ENCODE peak calls at places on chromosome 2, in seven cellular contexts. Q is IMR-90, W is H1, D is GM12878, T is HepG2, H is K562, J is HCT116. E is an unnamed sample.

GRCh38 chr2:203689424-203690109 is 16.9 kb upstream of the CD28 start:
- DNase-seq in W (no peak), Q (no peak), H (no peak), D (peak; percentile 53), J (no peak), T (no peak), E (no peak)

GRCh38 chr2:16713011-16713423 is 47.4 kb upstream of the CYRIA start:
- DNase-seq in J (no peak), H (no peak), Q (no peak), D (no peak), T (no peak), W (no peak), E (no peak)

GRCh38 chr2:46715541-46715940 is 200.1 kb downstream of the MCFD2 start:
- DNase-seq in J (no peak), D (no peak), W (no peak), T (no peak), Q (no peak), H (no peak), E (no peak)

GRCh38 chr2:172995323-172996244 is 80.1 kb upstream of the MAP3K20 start:
- DNase-seq in W (no peak), J (no peak), Q (peak; percentile 91), D (no peak), H (no peak), T (peak; percentile 86), E (peak; percentile 78)

GRCh38 chr2:48112911-48113687 is 206.8 kb upstream of the FBXO11 start:
- DNase-seq in J (no peak), D (no peak), H (no peak), Q (peak; percentile 17), T (peak; percentile 18), W (no peak), E (no peak)

GRCh38 chr2:107808986-107809385 is 17.7 kb upstream of the RGPD4 start:
- DNase-seq in T (no peak), Q (no peak), J (no peak), D (no peak), H (no peak), W (no peak), E (no peak)

GRCh38 chr2:207770602-207771404 is 1.1 kb upstream of the FZD5 start:
- DNase-seq in T (no peak), W (peak; percentile 67), D (no peak), Q (no peak), J (no peak), H (no peak), E (peak; percentile 7)

GRCh38 chr2:147425437-147426038 is 419.3 kb upstream of the ACVR2A start:
- DNase-seq in W (no peak), Q (no peak), D (no peak), T (no peak), H (no peak), J (no peak), E (no peak)

GRCh38 chr2:43219383-43220228 is 6.8 kb downstream of the ZFP36L2 start:
- DNase-seq in Q (peak; percentile 80), J (peak; percentile 75), D (peak; percentile 80), W (peak; percentile 76), T (peak; percentile 87), H (peak; percentile 89), E (peak; percentile 84)

GRCh38 chr2:223068036-223068435 is 16.0 kb downstream of the KCNE4 start:
- DNase-seq in Q (no peak), J (no peak), T (no peak), W (no peak), H (no peak), D (no peak), E (no peak)

GRCh38 chr2:37636209-37637077 is 35.0 kb downstream of the CDC42EP3 start:
- DNase-seq in J (no peak), Q (no peak), H (no peak), D (no peak), W (no peak), T (no peak), E (no peak)

GRCh38 chr2:38978504-38978903 is 88.8 kb downstream of the ARHGEF33 start:
- DNase-seq in D (no peak), H (no peak), Q (no peak), T (no peak), J (no peak), W (no peak), E (no peak)

GRCh38 chr2:192775461-192776262 is 580.9 kb upstream of the TMEFF2 start:
- DNase-seq in H (no peak), J (no peak), W (no peak), D (no peak), T (no peak), Q (no peak), E (no peak)

GRCh38 chr2:100771125-100771524 is 48.8 kb upstream of the NPAS2 start:
- DNase-seq in J (no peak), T (no peak), H (no peak), Q (no peak), W (no peak), D (no peak), E (no peak)

GRCh38 chr2:225996477-225996858 is 597.0 kb downstream of the NYAP2 start:
- DNase-seq in Q (no peak), T (no peak), J (no peak), H (no peak), W (no peak), D (no peak), E (no peak)

GRCh38 chr2:175535631-175536030 is 354.1 kb upstream of the ATP5MC3 start:
- DNase-seq in H (no peak), Q (no peak), J (no peak), D (no peak), T (no peak), W (no peak), E (no peak)

GRCh38 chr2:128260239-128261138 is 58.2 kb downstream of the HS6ST1 start:
- DNase-seq in D (no peak), T (peak; percentile 86), J (peak; percentile 4), W (peak; percentile 81), H (no peak), Q (peak; percentile 81), E (peak; percentile 59)

GRCh38 chr2:22970991-22971390 is 414.0 kb upstream of the KLHL29 start:
- DNase-seq in Q (no peak), H (no peak), D (no peak), J (no peak), T (no peak), W (no peak), E (no peak)

GRCh38 chr2:99819766-99820165 is 322.6 kb downstream of the AFF3 start:
- DNase-seq in Q (no peak), T (no peak), W (no peak), D (no peak), H (no peak), J (no peak), E (peak; percentile 26)

GRCh38 chr2:158006961-158007664 is 94.6 kb upstream of the UPP2 start:
- DNase-seq in J (no peak), W (no peak), Q (no peak), T (no peak), D (no peak), H (no peak), E (no peak)

GRCh38 chr2:230899287-230899686 is 25.8 kb downstream of the GPR55 start:
- DNase-seq in T (no peak), J (no peak), W (no peak), D (no peak), H (no peak), Q (no peak), E (no peak)

GRCh38 chr2:126720647-126721046 is 64.7 kb downstream of the GYPC start:
- DNase-seq in T (no peak), H (no peak), Q (peak; percentile 50), J (no peak), D (no peak), W (no peak), E (no peak)

GRCh38 chr2:36489296-36489695 is 108.7 kb downstream of the FEZ2 start:
- DNase-seq in J (no peak), H (no peak), W (no peak), Q (peak; percentile 78), D (no peak), T (no peak), E (peak; percentile 50)

GRCh38 chr2:178194600-178195389 is 483 bp downstream of the OSBPL6 start:
- DNase-seq in W (peak; percentile 81), T (no peak), H (peak; percentile 56), D (no peak), J (no peak), Q (peak; percentile 55), E (peak; percentile 71)
- TF ChIP-seq POLR2A in W (no peak), T (no peak), H (peak; percentile 47), D (no peak), J (no peak), Q (no peak), E (no peak)

GRCh38 chr2:110864721-110865120 is 132.3 kb downstream of the ACOXL start:
- DNase-seq in T (no peak), H (no peak), W (no peak), J (no peak), D (no peak), Q (no peak), E (no peak)

GRCh38 chr2:110861616-110862260 is 129.4 kb downstream of the ACOXL start:
- DNase-seq in Q (no peak), T (peak; percentile 64), D (no peak), J (no peak), W (no peak), H (no peak), E (no peak)

GRCh38 chr2:110864176-110864575 is 131.8 kb downstream of the ACOXL start:
- DNase-seq in T (no peak), W (no peak), J (no peak), Q (no peak), H (no peak), D (no peak), E (no peak)

GRCh38 chr2:110865188-110865587 is 132.8 kb downstream of the ACOXL start:
- DNase-seq in T (no peak), Q (peak; percentile 6), W (no peak), H (no peak), D (peak; percentile 85), J (no peak), E (no peak)

GRCh38 chr2:110863726-110864125 is 131.4 kb downstream of the ACOXL start:
- DNase-seq in D (no peak), W (no peak), T (no peak), H (no peak), Q (no peak), J (no peak), E (no peak)
- H3K4me2 ChIP-seq in D (no peak overlapping the region), W (no peak overlapping the region), T (no peak overlapping the region), H (no peak overlapping the region), Q (no peak overlapping the region), J (no peak overlapping the region), E (no peak overlapping the region)

GRCh38 chr2:40700211-40700954 is 248.5 kb upstream of the SLC8A1 start:
- DNase-seq in Q (no peak), J (no peak), W (no peak), H (no peak), T (no peak), D (no peak), E (no peak)
- H2AFZ ChIP-seq in Q (no peak overlapping the region), J (no peak overlapping the region), W (no peak overlapping the region), H (no peak overlapping the region), T (no peak overlapping the region), D (no peak overlapping the region), E (no peak overlapping the region)

DNA sequence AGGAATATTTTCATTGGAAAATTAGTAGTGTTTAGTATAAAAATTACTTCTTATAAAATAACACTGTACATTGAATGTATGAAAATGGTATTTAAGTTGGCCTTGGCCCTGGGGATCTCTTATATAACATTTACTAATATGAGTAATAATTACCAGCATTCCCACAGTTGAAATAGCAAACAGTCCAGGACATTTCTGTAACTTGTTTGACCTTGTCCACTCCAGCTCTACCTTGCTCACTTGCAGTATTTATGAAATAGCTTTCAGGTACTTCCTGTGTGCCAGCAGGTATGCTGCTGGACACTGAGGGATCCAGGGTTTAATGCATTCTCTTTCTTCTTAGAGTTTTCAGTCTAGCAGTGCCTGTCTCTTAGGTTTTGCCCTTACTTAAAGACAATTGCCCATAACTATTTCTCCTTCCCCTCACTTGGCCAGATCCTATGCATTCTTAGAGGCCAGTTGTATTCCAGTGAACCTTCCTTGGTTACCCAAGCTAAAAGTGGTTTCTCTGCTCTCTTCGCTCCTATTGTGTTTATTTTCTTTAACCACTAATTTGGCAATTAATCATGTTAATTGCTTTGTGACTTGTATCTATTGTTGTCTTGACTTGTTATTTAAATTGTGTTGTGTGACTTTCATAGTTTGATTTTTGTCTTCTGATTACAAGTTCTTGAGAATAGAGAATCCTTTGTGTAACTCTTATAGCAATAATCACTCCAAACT is 25.9 kb downstream of the BABAM2 start:
- DNase-seq in D (no peak), W (no peak), J (no peak), T (peak; percentile 86), Q (no peak), H (no peak), E (no peak)
- TF ChIP-seq POLR2A in D (no peak), W (no peak), J (no peak), T (no peak), Q (no peak), H (no peak), E (no peak)

E was measured in endothelial cell of umbilical vein.